ENCODE peak calls at places on chromosomes 5 and 9, in six cellular contexts. One of them, this sample, is unnamed.

GRCh38 chr5:74894351-74894750 is 28.2 kb upstream of the FAM169A start:
- DNase-seq in K562: no peak
- DNase-seq in HepG2: no peak
- DNase-seq in GM12891: no peak
- DNase-seq in H1: no peak
- DNase-seq in GM12878: no peak
- DNase-seq in this sample: no peak

GRCh38 chr5:142313693-142314092 is 11.1 kb downstream of the SPRY4 start:
- DNase-seq in HepG2: no peak
- DNase-seq in K562: no peak
- DNase-seq in GM12891: no peak
- DNase-seq in GM12878: no peak
- DNase-seq in H1: no peak
- DNase-seq in this sample: no peak

GRCh38 chr5:148418511-148418910 is 34.8 kb downstream of the FBXO38 start:
- DNase-seq in GM12891: no peak
- DNase-seq in HepG2: no peak
- DNase-seq in GM12878: no peak
- DNase-seq in H1: no peak
- DNase-seq in K562: no peak
- DNase-seq in this sample: no peak

GRCh38 chr9:137672907-137673791 is 54.3 kb downstream of the EHMT1 start:
- DNase-seq in K562: peak; percentile 74
- DNase-seq in GM12878: peak; percentile 67
- DNase-seq in HepG2: peak; percentile 44
- DNase-seq in GM12891: peak; percentile 66
- DNase-seq in H1: no peak
- DNase-seq in this sample: peak; percentile 57

GRCh38 chr5:59799668-59800374 is 93.7 kb downstream of the PDE4D start:
- DNase-seq in K562: peak; percentile 50
- DNase-seq in HepG2: peak; percentile 7
- DNase-seq in H1: no peak
- DNase-seq in GM12891: no peak
- DNase-seq in GM12878: peak; percentile 24
- DNase-seq in this sample: no peak

GRCh38 chr5:133032852-133033742 is 6.7 kb upstream of the ZCCHC10 start:
- DNase-seq in GM12891: no peak
- DNase-seq in HepG2: peak; percentile 86
- DNase-seq in GM12878: no peak
- DNase-seq in H1: no peak
- DNase-seq in K562: peak; percentile 59
- DNase-seq in this sample: no peak

GRCh38 chr5:16773990-16774389 is 157.2 kb upstream of the RETREG1 start:
- DNase-seq in H1: no peak
- DNase-seq in GM12878: no peak
- DNase-seq in HepG2: no peak
- DNase-seq in GM12891: no peak
- DNase-seq in K562: no peak
- DNase-seq in this sample: no peak

GRCh38 chr9:2599896-2600295 is 21.7 kb upstream of the VLDLR start:
- DNase-seq in H1: no peak
- DNase-seq in K562: no peak
- DNase-seq in GM12878: no peak
- DNase-seq in GM12891: no peak
- DNase-seq in HepG2: no peak
- DNase-seq in this sample: no peak

GRCh38 chr5:60578295-60578694 is 121.7 kb downstream of the DEPDC1B start:
- DNase-seq in GM12891: no peak
- DNase-seq in HepG2: no peak
- DNase-seq in GM12878: no peak
- DNase-seq in H1: no peak
- DNase-seq in K562: no peak
- DNase-seq in this sample: no peak

GRCh38 chr9:2939368-2939767 is 95.5 kb upstream of the PUM3 start:
- DNase-seq in GM12878: no peak
- DNase-seq in GM12891: no peak
- DNase-seq in H1: no peak
- DNase-seq in HepG2: no peak
- DNase-seq in K562: no peak
- DNase-seq in this sample: no peak

GRCh38 chr9:137878146-137878941 is 762 bp downstream of the CACNA1B start:
- DNase-seq in HepG2: no peak
- DNase-seq in K562: peak; percentile 32
- DNase-seq in GM12878: no peak
- DNase-seq in GM12891: peak; percentile 66
- DNase-seq in H1: peak; percentile 51
- DNase-seq in this sample: no peak

GRCh38 chr5:132280371-132281240 is 13.6 kb upstream of the SLC22A4 start:
- DNase-seq in K562: no peak
- DNase-seq in GM12878: no peak
- DNase-seq in GM12891: no peak
- DNase-seq in H1: no peak
- DNase-seq in HepG2: no peak
- DNase-seq in this sample: no peak

GRCh38 chr5:87551807-87552377 is 139.2 kb upstream of the CCNH start:
- DNase-seq in H1: no peak
- DNase-seq in K562: no peak
- DNase-seq in GM12891: no peak
- DNase-seq in GM12878: no peak
- DNase-seq in HepG2: no peak
- DNase-seq in this sample: no peak

GRCh38 chr9:115883467-115884329 is 269.9 kb upstream of the PAPPA start:
- DNase-seq in HepG2: peak; percentile 55
- DNase-seq in GM12891: no peak
- DNase-seq in K562: peak; percentile 5
- DNase-seq in GM12878: no peak
- DNase-seq in H1: no peak
- DNase-seq in this sample: no peak

GRCh38 chr5:127061956-127062355 is 11.3 kb downstream of the C5orf63 start:
- DNase-seq in K562: no peak
- DNase-seq in HepG2: no peak
- DNase-seq in H1: no peak
- DNase-seq in GM12878: no peak
- DNase-seq in GM12891: no peak
- DNase-seq in this sample: no peak

GRCh38 chr5:16899171-16899570 is 36.9 kb downstream of the MYO10 start:
- DNase-seq in GM12878: no peak
- DNase-seq in GM12891: no peak
- DNase-seq in HepG2: no peak
- DNase-seq in H1: no peak
- DNase-seq in K562: no peak
- DNase-seq in this sample: no peak

GRCh38 chr9:93952119-93952783 is 2.9 kb downstream of the BARX1 start:
- DNase-seq in GM12878: no peak
- DNase-seq in K562: no peak
- DNase-seq in H1: no peak
- DNase-seq in HepG2: no peak
- DNase-seq in GM12891: no peak
- DNase-seq in this sample: no peak

GRCh38 chr9:98075332-98075805 is 18.8 kb downstream of the NANS start:
- DNase-seq in GM12891: no peak
- DNase-seq in GM12878: no peak
- DNase-seq in K562: no peak
- DNase-seq in H1: no peak
- DNase-seq in HepG2: no peak
- DNase-seq in this sample: no peak

GRCh38 chr5:65062684-65063083 is 294.0 kb downstream of the CWC27 start:
- DNase-seq in H1: no peak
- DNase-seq in HepG2: no peak
- DNase-seq in GM12878: no peak
- DNase-seq in GM12891: no peak
- DNase-seq in K562: no peak
- DNase-seq in this sample: no peak

GRCh38 chr9:15306757-15307522 is at the start of gene TTC39B:
- DNase-seq in K562: peak; percentile 89
- DNase-seq in HepG2: peak; percentile 87
- DNase-seq in H1: peak; percentile 82
- DNase-seq in GM12878: no peak
- DNase-seq in GM12891: peak; percentile 65
- DNase-seq in this sample: peak; percentile 71

GRCh38 chr9:129317179-129318011 is 139.3 kb upstream of the IER5L start:
- DNase-seq in GM12891: no peak
- DNase-seq in K562: peak; percentile 39
- DNase-seq in GM12878: no peak
- DNase-seq in HepG2: peak; percentile 69
- DNase-seq in H1: no peak
- DNase-seq in this sample: no peak

GRCh38 chr5:179269781-179270543 is 75.3 kb downstream of the ADAMTS2 start:
- DNase-seq in GM12878: no peak
- DNase-seq in H1: no peak
- DNase-seq in K562: no peak
- DNase-seq in GM12891: no peak
- DNase-seq in HepG2: no peak
- DNase-seq in this sample: no peak

GRCh38 chr9:35490155-35490909 is 421 bp downstream of the RUSC2 start:
- DNase-seq in GM12891: no peak
- DNase-seq in K562: peak; percentile 23
- DNase-seq in HepG2: no peak
- DNase-seq in H1: no peak
- DNase-seq in GM12878: no peak
- DNase-seq in this sample: peak; percentile 7
- TF ChIP-seq POLR2AphosphoS5 in GM12891: no peak
- TF ChIP-seq POLR2AphosphoS5 in K562: no peak
- TF ChIP-seq POLR2AphosphoS5 in HepG2: no peak
- TF ChIP-seq POLR2AphosphoS5 in H1: no peak
- TF ChIP-seq POLR2AphosphoS5 in GM12878: no peak
- TF ChIP-seq POLR2AphosphoS5 in this sample: no peak

GRCh38 chr5:122902263-122902662 is 56.9 kb downstream of the SNX24 start:
- DNase-seq in H1: no peak
- DNase-seq in HepG2: no peak
- DNase-seq in K562: no peak
- DNase-seq in GM12891: no peak
- DNase-seq in GM12878: no peak
- DNase-seq in this sample: no peak
- TF ChIP-seq POLR2A in H1: no peak
- TF ChIP-seq POLR2A in HepG2: no peak
- TF ChIP-seq POLR2A in K562: no peak
- TF ChIP-seq POLR2A in GM12891: no peak
- TF ChIP-seq POLR2A in GM12878: no peak
- TF ChIP-seq POLR2A in this sample: no peak

GRCh38 chr9:127500862-127501261 is 49.6 kb downstream of the LRSAM1 start:
- DNase-seq in GM12878: no peak
- DNase-seq in K562: no peak
- DNase-seq in HepG2: no peak
- DNase-seq in GM12891: no peak
- DNase-seq in H1: no peak
- DNase-seq in this sample: no peak
- TF ChIP-seq TAF1 in GM12878: no peak
- TF ChIP-seq TAF1 in K562: no peak
- TF ChIP-seq TAF1 in HepG2: no peak
- TF ChIP-seq TAF1 in GM12891: no peak
- TF ChIP-seq TAF1 in H1: no peak
- TF ChIP-seq TAF1 in this sample: no peak

DNA sequence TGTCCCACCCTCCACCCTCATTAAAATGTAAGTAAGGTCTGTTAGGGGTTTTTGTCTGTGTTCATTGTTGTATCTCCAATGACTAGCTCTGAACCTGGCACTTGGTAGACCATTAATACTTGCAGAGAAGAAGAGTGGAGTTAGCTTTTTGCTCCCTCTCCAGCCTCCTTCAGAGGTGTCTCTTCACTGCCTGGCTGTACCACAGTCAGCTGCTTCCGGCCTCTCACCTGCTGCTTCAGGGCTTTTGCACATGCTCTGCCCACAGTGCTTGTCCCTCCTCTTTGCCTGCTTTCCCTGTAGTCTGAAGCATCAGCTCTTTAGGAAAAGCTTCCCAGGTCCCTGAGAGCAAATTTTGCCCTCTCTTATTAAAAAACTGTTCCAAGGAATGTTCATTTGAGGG is 83.6 kb downstream of the SNX24 start:
- DNase-seq in H1: no peak
- DNase-seq in GM12891: no peak
- DNase-seq in HepG2: no peak
- DNase-seq in K562: no peak
- DNase-seq in GM12878: no peak
- DNase-seq in this sample: no peak
- TF ChIP-seq POLR2AphosphoS5 in H1: no peak
- TF ChIP-seq POLR2AphosphoS5 in GM12891: no peak
- TF ChIP-seq POLR2AphosphoS5 in HepG2: no peak
- TF ChIP-seq POLR2AphosphoS5 in K562: no peak
- TF ChIP-seq POLR2AphosphoS5 in GM12878: no peak
- TF ChIP-seq POLR2AphosphoS5 in this sample: no peak

GRCh38 chr9:103193992-103194391 is 198.9 kb downstream of the CYLC2 start:
- DNase-seq in GM12891: no peak
- DNase-seq in GM12878: no peak
- DNase-seq in HepG2: no peak
- DNase-seq in H1: no peak
- DNase-seq in K562: no peak
- DNase-seq in this sample: no peak
- TF ChIP-seq POLR2A in GM12891: no peak
- TF ChIP-seq POLR2A in GM12878: no peak
- TF ChIP-seq POLR2A in HepG2: no peak
- TF ChIP-seq POLR2A in H1: no peak
- TF ChIP-seq POLR2A in K562: no peak
- TF ChIP-seq POLR2A in this sample: no peak

GRCh38 chr5:102014371-102014770 is 281.7 kb downstream of the SLCO4C1 start:
- DNase-seq in GM12878: no peak
- DNase-seq in H1: no peak
- DNase-seq in GM12891: no peak
- DNase-seq in K562: no peak
- DNase-seq in HepG2: no peak
- DNase-seq in this sample: no peak

GRCh38 chr5:102018279-102018678 is 277.8 kb downstream of the SLCO4C1 start:
- DNase-seq in GM12878: no peak
- DNase-seq in HepG2: no peak
- DNase-seq in GM12891: no peak
- DNase-seq in K562: no peak
- DNase-seq in H1: no peak
- DNase-seq in this sample: no peak

GRCh38 chr5:102018690-102019089 is 277.4 kb downstream of the SLCO4C1 start:
- DNase-seq in H1: no peak
- DNase-seq in GM12878: no peak
- DNase-seq in GM12891: no peak
- DNase-seq in K562: no peak
- DNase-seq in HepG2: peak; percentile 18
- DNase-seq in this sample: no peak
- TF ChIP-seq TAF1 in H1: no peak
- TF ChIP-seq TAF1 in GM12878: no peak
- TF ChIP-seq TAF1 in GM12891: no peak
- TF ChIP-seq TAF1 in K562: no peak
- TF ChIP-seq TAF1 in HepG2: no peak
- TF ChIP-seq TAF1 in this sample: no peak

This sample was measured in GM12892.